ENCODE peak calls at places on chromosomes 16 and 17, in five cellular contexts. One of them, this sample, is unnamed.
A peak's percentile ranks its signal among the peaks of the same experiment; 100 is the strongest.

GRCh38 chr16:56637814-56638750 is at the start of gene MT1A:
- DNase-seq in HCT116: no peak
- DNase-seq in colonic mucosa: peak; percentile 90
- DNase-seq in endodermal cell: peak; percentile 88
- DNase-seq in H1: no peak
- DNase-seq in this sample: no peak

GRCh38 chr16:57615813-57616212 is 12.6 kb upstream of the ADGRG1 start:
- DNase-seq in HCT116: no peak
- DNase-seq in colonic mucosa: peak; percentile 39
- DNase-seq in endodermal cell: peak; percentile 31
- DNase-seq in H1: no peak
- DNase-seq in this sample: no peak

GRCh38 chr17:38885044-38885727 is 15.3 kb downstream of the LASP1 start:
- DNase-seq in HCT116: no peak
- DNase-seq in colonic mucosa: no peak
- DNase-seq in endodermal cell: peak; percentile 60
- DNase-seq in H1: no peak
- DNase-seq in this sample: no peak

GRCh38 chr17:4771519-4772234 is at the start of gene TM4SF5:
- DNase-seq in HCT116: no peak
- DNase-seq in colonic mucosa: peak; percentile 92
- DNase-seq in endodermal cell: no peak
- DNase-seq in H1: no peak
- DNase-seq in this sample: no peak

GRCh38 chr16:53960050-53960812 is 256.3 kb downstream of the FTO start:
- DNase-seq in HCT116: no peak
- DNase-seq in colonic mucosa: no peak
- DNase-seq in endodermal cell: no peak
- DNase-seq in H1: no peak
- DNase-seq in this sample: no peak

GRCh38 chr17:38568274-38568673 is 37.5 kb downstream of the SRCIN1 start:
- DNase-seq in HCT116: no peak
- DNase-seq in colonic mucosa: no peak
- DNase-seq in endodermal cell: peak; percentile 83
- DNase-seq in H1: no peak
- DNase-seq in this sample: no peak

GRCh38 chr16:12095275-12096161 is 119.0 kb downstream of the SNX29 start:
- DNase-seq in HCT116: peak; percentile 22
- DNase-seq in colonic mucosa: peak; percentile 66
- DNase-seq in endodermal cell: peak; percentile 82
- DNase-seq in H1: peak; percentile 17
- DNase-seq in this sample: peak; percentile 65

GRCh38 chr17:3695129-3695722 is 729 bp downstream of the P2RX5 start:
- DNase-seq in HCT116: no peak
- DNase-seq in colonic mucosa: no peak
- DNase-seq in endodermal cell: peak; percentile 62
- DNase-seq in H1: no peak
- DNase-seq in this sample: no peak

GRCh38 chr17:32915108-32915700 is 12.7 kb upstream of the TMEM98 start:
- DNase-seq in HCT116: no peak
- DNase-seq in colonic mucosa: peak; percentile 22
- DNase-seq in endodermal cell: no peak
- DNase-seq in H1: no peak
- DNase-seq in this sample: no peak

GRCh38 chr17:79457376-79457775 is 153.5 kb downstream of the RBFOX3 start:
- DNase-seq in HCT116: no peak
- DNase-seq in colonic mucosa: no peak
- DNase-seq in endodermal cell: no peak
- DNase-seq in H1: no peak
- DNase-seq in this sample: no peak

GRCh38 chr17:77696151-77696719 is 262.3 kb upstream of the TNRC6C start:
- DNase-seq in HCT116: no peak
- DNase-seq in colonic mucosa: no peak
- DNase-seq in endodermal cell: peak; percentile 79
- DNase-seq in H1: no peak
- DNase-seq in this sample: peak; percentile 30

GRCh38 chr17:77606865-77607210 is 351.7 kb upstream of the TNRC6C start:
- DNase-seq in HCT116: no peak
- DNase-seq in colonic mucosa: no peak
- DNase-seq in endodermal cell: no peak
- DNase-seq in H1: no peak
- DNase-seq in this sample: no peak

GRCh38 chr16:26391833-26392232 is 674.9 kb upstream of the C16orf82 start:
- DNase-seq in HCT116: no peak
- DNase-seq in colonic mucosa: no peak
- DNase-seq in endodermal cell: no peak
- DNase-seq in H1: no peak
- DNase-seq in this sample: no peak

GRCh38 chr17:30363715-30364202 is 15.0 kb upstream of the CPD start:
- DNase-seq in HCT116: no peak
- DNase-seq in colonic mucosa: no peak
- DNase-seq in endodermal cell: no peak
- DNase-seq in H1: no peak
- DNase-seq in this sample: peak; percentile 37

GRCh38 chr17:56570199-56570598 is 23.3 kb upstream of the NOG start:
- DNase-seq in HCT116: no peak
- DNase-seq in colonic mucosa: no peak
- DNase-seq in endodermal cell: no peak
- DNase-seq in H1: no peak
- DNase-seq in this sample: no peak
- H3K27ac ChIP-seq in HCT116: no peak overlapping the region
- H3K27ac ChIP-seq in colonic mucosa: no peak overlapping the region
- H3K27ac ChIP-seq in endodermal cell: no peak overlapping the region
- H3K27ac ChIP-seq in H1: no peak overlapping the region
- H3K27ac ChIP-seq in this sample: no peak overlapping the region

DNA sequence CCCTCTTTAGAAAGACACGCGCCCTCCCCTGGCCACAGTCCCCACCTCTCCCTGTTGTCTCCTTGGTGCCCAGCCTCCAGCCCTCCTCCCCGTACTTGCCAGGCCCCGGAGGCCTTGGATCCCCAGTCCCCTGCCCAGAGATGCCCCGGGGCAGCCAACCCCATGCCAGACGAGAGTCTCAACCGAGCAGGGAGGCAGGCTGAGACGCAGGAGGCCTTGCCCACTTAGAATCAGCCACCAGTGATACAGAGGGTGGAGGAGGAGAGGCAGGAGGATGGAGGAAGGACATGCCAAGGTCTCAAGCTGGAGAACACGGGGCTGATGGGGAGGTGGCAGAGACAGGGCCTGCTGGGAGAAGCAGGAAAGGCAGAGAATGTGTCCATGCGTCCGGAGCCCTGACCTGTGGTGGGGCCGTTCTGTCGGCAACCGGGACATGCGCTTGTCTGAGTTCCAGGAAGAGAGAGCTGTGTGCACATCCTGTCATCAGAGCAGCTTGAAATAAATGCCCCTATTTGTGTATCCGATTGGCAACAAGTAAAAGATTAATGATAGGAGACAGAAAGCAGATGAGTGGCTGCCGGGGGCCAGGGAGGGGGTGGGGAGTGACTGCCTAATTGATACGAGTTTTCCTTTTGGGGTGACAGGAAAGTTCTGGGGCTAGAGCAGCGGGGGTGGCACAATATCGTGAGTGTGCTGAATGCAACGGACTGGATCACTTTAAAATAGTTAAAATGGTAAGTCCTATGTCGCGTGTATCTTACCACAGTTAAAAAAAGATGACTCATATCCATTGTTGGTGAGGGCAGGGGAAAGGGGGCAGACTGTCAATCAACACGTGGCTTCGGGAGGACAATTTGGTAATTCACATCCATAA is 44.7 kb upstream of the MEAK7 start:
- DNase-seq in HCT116: no peak
- DNase-seq in colonic mucosa: no peak
- DNase-seq in endodermal cell: no peak
- DNase-seq in H1: no peak
- DNase-seq in this sample: no peak
- H3K4me3 ChIP-seq in HCT116: no peak overlapping the region
- H3K4me3 ChIP-seq in colonic mucosa: no peak overlapping the region
- H3K4me3 ChIP-seq in endodermal cell: no peak overlapping the region
- H3K4me3 ChIP-seq in H1: no peak overlapping the region
- H3K4me3 ChIP-seq in this sample: no peak overlapping the region

GRCh38 chr17:10697092-10698081 is at the start of the genes ADPRM and SCO1:
- DNase-seq in HCT116: peak; percentile 80
- DNase-seq in colonic mucosa: peak; percentile 97
- DNase-seq in endodermal cell: peak; percentile 99
- DNase-seq in H1: peak; percentile 81
- DNase-seq in this sample: peak; percentile 96
- TF ChIP-seq CTCF in HCT116: peak; percentile 34
- TF ChIP-seq CTCF in colonic mucosa: peak; percentile 31
- TF ChIP-seq CTCF in endodermal cell: peak; percentile 65
- TF ChIP-seq CTCF in H1: peak; percentile 30
- TF ChIP-seq CTCF in this sample: peak; percentile 70

DNA sequence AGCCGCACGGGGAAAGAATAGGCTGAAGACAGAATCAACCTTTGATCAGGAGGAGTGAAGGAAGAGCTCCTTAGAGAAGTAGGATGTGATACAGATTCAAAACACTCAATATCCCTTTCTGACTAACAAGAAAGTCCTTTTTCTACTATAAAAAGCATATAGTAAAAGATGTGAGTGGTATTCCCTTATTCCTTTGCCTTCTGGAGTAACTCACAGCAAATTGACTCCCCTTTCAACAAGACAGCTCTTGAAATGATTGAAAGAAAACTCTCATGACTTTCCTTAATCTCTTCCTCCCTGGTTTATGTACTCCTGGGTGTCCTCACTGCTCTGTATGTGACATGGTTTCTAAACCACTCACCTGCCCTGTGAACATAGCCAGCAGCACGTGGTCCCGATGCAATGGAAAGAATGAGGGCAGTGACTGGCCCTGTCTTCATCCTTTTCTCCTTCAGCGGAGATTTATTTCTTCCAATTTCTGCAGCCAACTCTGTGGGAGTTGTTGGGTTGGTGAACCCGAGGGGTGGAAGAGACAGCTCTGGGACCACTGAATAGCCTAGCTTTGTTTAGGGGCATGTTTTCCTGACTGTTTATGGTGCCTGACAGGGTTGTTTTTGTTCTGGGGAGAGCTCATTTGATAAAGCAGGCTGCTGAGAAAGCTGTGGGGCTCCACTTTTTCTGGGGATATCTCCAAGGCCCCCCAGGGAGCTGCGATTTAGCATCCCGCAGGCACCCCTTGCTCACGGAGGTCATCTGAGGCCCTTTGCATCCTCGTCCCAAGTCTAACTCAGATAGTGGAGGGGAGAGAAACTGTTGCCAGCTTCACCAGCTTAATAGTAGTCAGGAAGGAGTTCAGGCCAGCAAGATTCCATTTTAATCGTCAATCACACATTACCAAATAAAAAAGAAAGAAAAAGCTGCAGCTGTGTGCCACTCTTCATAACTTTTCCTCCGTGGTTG is 46.7 kb downstream of the MAP2K6 start:
- DNase-seq in HCT116: no peak
- DNase-seq in colonic mucosa: no peak
- DNase-seq in endodermal cell: peak; percentile 62
- DNase-seq in H1: no peak
- DNase-seq in this sample: no peak
- H3K27ac ChIP-seq in HCT116: no peak overlapping the region
- H3K27ac ChIP-seq in colonic mucosa: no peak overlapping the region
- H3K27ac ChIP-seq in endodermal cell: no peak overlapping the region
- H3K27ac ChIP-seq in H1: no peak overlapping the region
- H3K27ac ChIP-seq in this sample: no peak overlapping the region